ENCODE peak calls at places on chromosome X, in four cellular contexts. V is kidney, A is D341Med, Q is HCEC 1CT. R is an unnamed sample.

GRCh38 chrX:150926304-150926703 is 27.8 kb upstream of the CD99L2 start:
- DNase-seq in V (no peak), A (no peak), Q (no peak), R (no peak)

GRCh38 chrX:45238489-45238888 is 37.8 kb upstream of the DIPK2B start:
- DNase-seq in V (no peak), A (no peak), Q (no peak), R (no peak)

GRCh38 chrX:94178145-94178790 is 504.3 kb downstream of the FAM133A start:
- DNase-seq in V (no peak), A (no peak), Q (no peak), R (no peak)

GRCh38 chrX:115345654-115346014 is 56.1 kb downstream of the LUZP4 start:
- DNase-seq in V (no peak), A (no peak), Q (no peak), R (no peak)

GRCh38 chrX:46446727-46447378 is 98.4 kb downstream of the ZNF674 start:
- DNase-seq in V (peak), A (peak), Q (peak), R (peak)

GRCh38 chrX:66024570-66024969 is 15.3 kb downstream of the VSIG4 start:
- DNase-seq in V (no peak), A (no peak), Q (no peak), R (no peak)

GRCh38 chrX:124506031-124506430 is 159.7 kb downstream of the SH2D1A start:
- DNase-seq in V (no peak), A (no peak), Q (no peak), R (no peak)

GRCh38 chrX:154028502-154029184 is 8.9 kb upstream of the IRAK1 start:
- DNase-seq in V (no peak), A (no peak), Q (no peak), R (no peak)

GRCh38 chrX:39201305-39201990 is 400.2 kb downstream of the MID1IP1 start:
- DNase-seq in V (no peak), A (no peak), Q (no peak), R (no peak)

GRCh38 chrX:154779261-154779660 is 16.6 kb downstream of the DKC1 start:
- DNase-seq in V (no peak), A (no peak), Q (peak), R (peak)

GRCh38 chrX:46676399-46677351 is 82.2 kb downstream of the SLC9A7 start:
- DNase-seq in V (no peak), A (no peak), Q (no peak), R (no peak)

GRCh38 chrX:15194136-15194535 is 75.7 kb downstream of the ASB9 start:
- DNase-seq in V (no peak), A (no peak), Q (no peak), R (no peak)